ENCODE peak calls at places on chromosomes 5 and 9, in nine cellular contexts. O is ELR; D is aorta; H is neural crest cell; K is tibial nerve; P is epithelial cell of prostate; M is CD8-positive, alpha-beta T cell; Q is HS-27A; G is HT-29. I is an unnamed sample.

GRCh38 chr5:148484651-148485050 is 100.9 kb downstream of the FBXO38 start:
- DNase-seq in O (peak), D (no peak), H (no peak), K (no peak), P (no peak), M (no peak), Q (no peak), G (no peak), I (no peak)

GRCh38 chr5:93078082-93079038 is 502.7 kb downstream of the NR2F1-AS1 start:
- DNase-seq in O (peak), D (peak), H (no peak), K (no peak), P (peak), M (no peak), Q (peak), G (peak), I (no peak)

GRCh38 chr9:95506692-95507455 is 9.9 kb downstream of the PTCH1 start:
- DNase-seq in O (peak), D (peak), H (peak), K (no peak), P (no peak), M (peak), Q (peak), G (peak), I (peak)

GRCh38 chr5:141822134-141822533 is 56.1 kb downstream of the PCDH1 start:
- DNase-seq in O (no peak), D (peak), H (no peak), K (no peak), P (no peak), M (no peak), Q (no peak), G (no peak), I (no peak)

GRCh38 chr9:21153688-21154608 is 12.3 kb upstream of the IFNW1 start:
- DNase-seq in O (peak), D (peak), H (peak), K (peak), P (no peak), M (no peak), Q (no peak), G (peak), I (peak)

GRCh38 chr9:98860871-98861293 is 53.4 kb downstream of the GALNT12 start:
- DNase-seq in O (peak), D (peak), H (no peak), K (peak), P (no peak), M (no peak), Q (peak), G (peak), I (peak)

GRCh38 chr5:157306690-157307089 is 40.8 kb downstream of the CYFIP2 start:
- DNase-seq in O (no peak), D (no peak), H (no peak), K (no peak), P (no peak), M (peak), Q (no peak), G (no peak), I (no peak)

GRCh38 chr5:103569313-103570060 is 6.9 kb upstream of the NUDT12 start:
- DNase-seq in O (no peak), D (no peak), H (no peak), K (no peak), P (no peak), M (no peak), Q (no peak), G (peak), I (no peak)

GRCh38 chr5:146906803-146907202 is 28.2 kb upstream of the PPP2R2B start:
- DNase-seq in O (peak), D (no peak), H (peak), K (no peak), P (no peak), M (no peak), Q (no peak), G (no peak), I (peak)

GRCh38 chr9:7869340-7869739 is 69.8 kb upstream of the DMAC1 start:
- DNase-seq in O (no peak), D (no peak), H (no peak), K (no peak), P (no peak), M (no peak), Q (no peak), G (no peak), I (no peak)

GRCh38 chr9:79256691-79257213 is 315.0 kb upstream of the TLE4 start:
- DNase-seq in O (peak), D (no peak), H (peak), K (no peak), P (peak), M (no peak), Q (no peak), G (peak), I (no peak)

GRCh38 chr5:65774346-65774745 is 52.3 kb downstream of the NLN start:
- DNase-seq in O (peak), D (no peak), H (no peak), K (no peak), P (peak), M (no peak), Q (no peak), G (no peak), I (no peak)

GRCh38 chr5:82272957-82273356 is 5.2 kb downstream of the RPS23 start:
- DNase-seq in O (no peak), D (no peak), H (no peak), K (no peak), P (no peak), M (no peak), Q (no peak), G (no peak), I (no peak)

GRCh38 chr9:137615387-137615871 is 3.4 kb upstream of the EHMT1 start:
- DNase-seq in O (no peak), D (no peak), H (no peak), K (no peak), P (no peak), M (no peak), Q (no peak), G (no peak), I (peak)

GRCh38 chr5:167912944-167913343 is 378.5 kb upstream of the WWC1 start:
- DNase-seq in O (peak), D (no peak), H (no peak), K (no peak), P (no peak), M (no peak), Q (no peak), G (no peak), I (peak)

GRCh38 chr5:83475540-83476469 is 4.3 kb downstream of the VCAN start:
- DNase-seq in O (peak), D (no peak), H (no peak), K (no peak), P (peak), M (no peak), Q (peak), G (no peak), I (peak)

GRCh38 chr5:180119031-180119885 is 47.7 kb upstream of the RNF130 start:
- DNase-seq in O (no peak), D (peak), H (no peak), K (no peak), P (no peak), M (peak), Q (no peak), G (no peak), I (peak)

GRCh38 chr9:70556736-70557135 is 142.3 kb upstream of the KLF9 start:
- DNase-seq in O (no peak), D (no peak), H (no peak), K (no peak), P (no peak), M (no peak), Q (no peak), G (no peak), I (no peak)

GRCh38 chr5:3684771-3685354 is 89.2 kb downstream of the IRX1 start:
- DNase-seq in O (no peak), D (no peak), H (no peak), K (no peak), P (no peak), M (no peak), Q (no peak), G (no peak), I (no peak)

GRCh38 chr9:6413365-6414263 is 615 bp downstream of the UHRF2 start:
- DNase-seq in O (peak), D (no peak), H (peak), K (peak), P (no peak), M (peak), Q (no peak), G (peak), I (peak)

GRCh38 chr5:71782771-71783770 is 64.0 kb downstream of the CARTPT start:
- DNase-seq in O (peak), D (peak), H (peak), K (peak), P (no peak), M (peak), Q (peak), G (peak), I (peak)

GRCh38 chr5:137902389-137903133 is 13.3 kb downstream of the PKD2L2 start:
- DNase-seq in O (no peak), D (no peak), H (no peak), K (no peak), P (no peak), M (no peak), Q (no peak), G (no peak), I (no peak)

I was measured in H7.